ENCODE peak calls at places on chromosomes 4 and X, in seven cellular contexts. One of them, this sample, is unnamed.

GRCh38 chrX:18886005-18886343 is 97.9 kb downstream of the PHKA2 start:
- DNase-seq in mucosa of descending colon: no peak
- DNase-seq in HTR-8/SVneo: no peak
- DNase-seq in ACHN: no peak
- DNase-seq in H1: no peak
- DNase-seq in GOT3: no peak
- DNase-seq in activated T-helper 1 cell treated with anti-CD3 and anti-CD28 coated beads, Interleukin-2, amount 50 U/mL, for 16 hours: no peak
- DNase-seq in this sample: no peak

GRCh38 chr4:54318904-54319303 is 89.8 kb downstream of the PDGFRA start:
- DNase-seq in HTR-8/SVneo: peak
- DNase-seq in ACHN: peak
- DNase-seq in H1: peak
- DNase-seq in activated T-helper 1 cell treated with anti-CD3 and anti-CD28 coated beads, Interleukin-2, amount 50 U/mL, for 16 hours: no peak
- DNase-seq in mucosa of descending colon: peak
- DNase-seq in GOT3: no peak
- DNase-seq in this sample: peak

GRCh38 chrX:24153175-24153795 is 3.8 kb downstream of the ZFX start:
- DNase-seq in activated T-helper 1 cell treated with anti-CD3 and anti-CD28 coated beads, Interleukin-2, amount 50 U/mL, for 16 hours: no peak
- DNase-seq in GOT3: no peak
- DNase-seq in ACHN: no peak
- DNase-seq in H1: no peak
- DNase-seq in HTR-8/SVneo: no peak
- DNase-seq in mucosa of descending colon: no peak
- DNase-seq in this sample: no peak

GRCh38 chr4:88549815-88550214 is 26.2 kb upstream of the PYURF start:
- DNase-seq in H1: no peak
- DNase-seq in ACHN: no peak
- DNase-seq in mucosa of descending colon: no peak
- DNase-seq in GOT3: no peak
- DNase-seq in HTR-8/SVneo: no peak
- DNase-seq in activated T-helper 1 cell treated with anti-CD3 and anti-CD28 coated beads, Interleukin-2, amount 50 U/mL, for 16 hours: no peak
- DNase-seq in this sample: no peak

GRCh38 chrX:88558421-88558820 is 188.6 kb upstream of the CPXCR1 start:
- DNase-seq in mucosa of descending colon: no peak
- DNase-seq in ACHN: no peak
- DNase-seq in H1: no peak
- DNase-seq in HTR-8/SVneo: no peak
- DNase-seq in activated T-helper 1 cell treated with anti-CD3 and anti-CD28 coated beads, Interleukin-2, amount 50 U/mL, for 16 hours: no peak
- DNase-seq in GOT3: no peak
- DNase-seq in this sample: no peak

GRCh38 chrX:123713434-123713833 is 19.4 kb downstream of the THOC2 start:
- DNase-seq in H1: no peak
- DNase-seq in activated T-helper 1 cell treated with anti-CD3 and anti-CD28 coated beads, Interleukin-2, amount 50 U/mL, for 16 hours: no peak
- DNase-seq in mucosa of descending colon: no peak
- DNase-seq in HTR-8/SVneo: no peak
- DNase-seq in ACHN: peak
- DNase-seq in GOT3: no peak
- DNase-seq in this sample: no peak

GRCh38 chrX:19799319-19800182 is 87.8 kb downstream of the SH3KBP1 start:
- DNase-seq in GOT3: no peak
- DNase-seq in activated T-helper 1 cell treated with anti-CD3 and anti-CD28 coated beads, Interleukin-2, amount 50 U/mL, for 16 hours: no peak
- DNase-seq in ACHN: no peak
- DNase-seq in mucosa of descending colon: no peak
- DNase-seq in HTR-8/SVneo: no peak
- DNase-seq in H1: no peak
- DNase-seq in this sample: no peak

GRCh38 chr4:75673959-75674328 is 733 bp upstream of the G3BP2 start:
- DNase-seq in activated T-helper 1 cell treated with anti-CD3 and anti-CD28 coated beads, Interleukin-2, amount 50 U/mL, for 16 hours: no peak
- DNase-seq in ACHN: no peak
- DNase-seq in GOT3: no peak
- DNase-seq in mucosa of descending colon: no peak
- DNase-seq in HTR-8/SVneo: no peak
- DNase-seq in H1: no peak
- DNase-seq in this sample: peak

GRCh38 chr4:139492429-139492828 is 38.5 kb downstream of the RAB33B start:
- DNase-seq in HTR-8/SVneo: no peak
- DNase-seq in ACHN: no peak
- DNase-seq in activated T-helper 1 cell treated with anti-CD3 and anti-CD28 coated beads, Interleukin-2, amount 50 U/mL, for 16 hours: no peak
- DNase-seq in mucosa of descending colon: no peak
- DNase-seq in GOT3: no peak
- DNase-seq in H1: no peak
- DNase-seq in this sample: no peak

GRCh38 chr4:1417522-1418390 is 11.5 kb upstream of the NKX1-1 start:
- DNase-seq in H1: no peak
- DNase-seq in activated T-helper 1 cell treated with anti-CD3 and anti-CD28 coated beads, Interleukin-2, amount 50 U/mL, for 16 hours: no peak
- DNase-seq in mucosa of descending colon: no peak
- DNase-seq in ACHN: no peak
- DNase-seq in GOT3: no peak
- DNase-seq in HTR-8/SVneo: no peak
- DNase-seq in this sample: no peak

GRCh38 chr4:105808459-105809041 is 86.7 kb upstream of the NPNT start:
- DNase-seq in GOT3: no peak
- DNase-seq in ACHN: peak
- DNase-seq in mucosa of descending colon: peak
- DNase-seq in H1: no peak
- DNase-seq in activated T-helper 1 cell treated with anti-CD3 and anti-CD28 coated beads, Interleukin-2, amount 50 U/mL, for 16 hours: no peak
- DNase-seq in HTR-8/SVneo: no peak
- DNase-seq in this sample: no peak

GRCh38 chr4:110085131-110085530 is 113.3 kb downstream of the ELOVL6 start:
- DNase-seq in H1: no peak
- DNase-seq in HTR-8/SVneo: no peak
- DNase-seq in activated T-helper 1 cell treated with anti-CD3 and anti-CD28 coated beads, Interleukin-2, amount 50 U/mL, for 16 hours: no peak
- DNase-seq in ACHN: no peak
- DNase-seq in mucosa of descending colon: peak
- DNase-seq in GOT3: no peak
- DNase-seq in this sample: no peak

GRCh38 chr4:186248643-186249042 is 17.3 kb upstream of the F11 start:
- DNase-seq in ACHN: no peak
- DNase-seq in activated T-helper 1 cell treated with anti-CD3 and anti-CD28 coated beads, Interleukin-2, amount 50 U/mL, for 16 hours: no peak
- DNase-seq in GOT3: no peak
- DNase-seq in mucosa of descending colon: no peak
- DNase-seq in H1: no peak
- DNase-seq in HTR-8/SVneo: no peak
- DNase-seq in this sample: peak

GRCh38 chr4:168528131-168528949 is 31.5 kb downstream of the PALLD start:
- DNase-seq in activated T-helper 1 cell treated with anti-CD3 and anti-CD28 coated beads, Interleukin-2, amount 50 U/mL, for 16 hours: no peak
- DNase-seq in HTR-8/SVneo: peak
- DNase-seq in ACHN: peak
- DNase-seq in GOT3: no peak
- DNase-seq in H1: no peak
- DNase-seq in mucosa of descending colon: no peak
- DNase-seq in this sample: no peak

GRCh38 chrX:40323977-40324376 is 226.2 kb upstream of the BCOR start:
- DNase-seq in ACHN: no peak
- DNase-seq in mucosa of descending colon: no peak
- DNase-seq in activated T-helper 1 cell treated with anti-CD3 and anti-CD28 coated beads, Interleukin-2, amount 50 U/mL, for 16 hours: no peak
- DNase-seq in GOT3: no peak
- DNase-seq in H1: no peak
- DNase-seq in HTR-8/SVneo: no peak
- DNase-seq in this sample: no peak